ENCODE peak calls at places on chromosomes 16 and 17, in four cellular contexts. N is GM12865; C is CD4-positive, alpha-beta T cell; E is progenitor cell of endocrine pancreas. X is an unnamed sample.
A peak's percentile ranks its signal among the peaks of the same experiment; 100 is the strongest.

GRCh38 chr16:25395528-25395927 is 137.9 kb upstream of the ZKSCAN2 start:
- DNase-seq in N (no peak), C (no peak), E (no peak), X (no peak)

GRCh38 chr17:82905130-82905529 is 65.3 kb upstream of the ZNF750 start:
- DNase-seq in N (no peak), C (no peak), E (no peak), X (no peak)

GRCh38 chr17:44915321-44915726 is at the start of gene GFAP:
- DNase-seq in N (no peak), C (no peak), E (no peak), X (no peak)

GRCh38 chr16:69593756-69594155 is 28.0 kb downstream of the NFAT5 start:
- DNase-seq in N (no peak), C (no peak), E (no peak), X (no peak)

GRCh38 chr17:78325076-78325712 is 34.7 kb downstream of the SOCS3 start:
- DNase-seq in N (no peak), C (no peak), E (no peak), X (no peak)

GRCh38 chr17:27760069-27760885 is 40.1 kb downstream of the NOS2 start:
- DNase-seq in N (peak; percentile 58), C (peak; percentile 70), E (peak; percentile 66), X (peak; percentile 89)

GRCh38 chr17:27578718-27579085 is 52.3 kb upstream of the LGALS9 start:
- DNase-seq in N (peak; percentile 87), C (no peak), E (no peak), X (no peak)

GRCh38 chr17:80254396-80255241 is 6.0 kb upstream of the RNF213 start:
- DNase-seq in N (peak; percentile 91), C (peak; percentile 23), E (no peak), X (no peak)

GRCh38 chr17:60678118-60678444 is 430 bp downstream of the BCAS3 start:
- DNase-seq in N (no peak), C (no peak), E (no peak), X (no peak)

GRCh38 chr17:39547713-39548478 is 59.8 kb downstream of the NEUROD2 start:
- DNase-seq in N (peak; percentile 66), C (peak; percentile 74), E (peak; percentile 62), X (peak; percentile 86)

GRCh38 chr17:81336930-81337325 is 41.8 kb upstream of the SLC38A10 start:
- DNase-seq in N (no peak), C (no peak), E (no peak), X (no peak)

DNA sequence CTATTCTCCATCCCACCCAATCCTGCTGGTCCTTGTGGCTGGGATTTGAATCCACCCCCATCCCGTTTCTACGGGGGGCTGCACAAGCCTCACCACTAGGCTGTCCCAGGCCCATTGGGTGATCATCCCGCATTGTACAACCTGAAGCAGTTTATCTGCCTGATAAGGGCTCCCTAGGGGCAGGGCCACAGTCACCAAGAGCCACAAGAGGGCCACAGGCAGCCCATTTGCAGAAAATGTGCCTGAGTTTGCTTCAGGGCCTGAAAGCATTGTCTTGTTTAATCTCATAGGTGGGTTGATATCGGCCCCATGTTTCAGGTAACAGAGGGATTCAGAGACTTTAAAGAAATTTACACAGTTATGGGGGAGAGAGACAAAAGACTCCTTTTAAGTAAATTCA is 245.0 kb downstream of the CPPED1 start:
- DNase-seq in N (no peak), C (no peak), E (no peak), X (no peak)
- TF ChIP-seq CTCF in N (peak; percentile 6), C (no peak), E (no peak), X (no peak)

GRCh38 chr16:72024862-72025382 is 16.4 kb downstream of the DHODH start:
- DNase-seq in N (no peak), C (no peak), E (no peak), X (no peak)

GRCh38 chr16:72025404-72026114 is 17.0 kb downstream of the DHODH start:
- DNase-seq in N (no peak), C (no peak), E (no peak), X (no peak)

GRCh38 chr16:72018470-72018869 is 9.9 kb downstream of the DHODH start:
- DNase-seq in N (no peak), C (no peak), E (no peak), X (no peak)

GRCh38 chr16:72023962-72024361 is 15.4 kb downstream of the DHODH start:
- DNase-seq in N (no peak), C (no peak), E (no peak), X (no peak)

DNA sequence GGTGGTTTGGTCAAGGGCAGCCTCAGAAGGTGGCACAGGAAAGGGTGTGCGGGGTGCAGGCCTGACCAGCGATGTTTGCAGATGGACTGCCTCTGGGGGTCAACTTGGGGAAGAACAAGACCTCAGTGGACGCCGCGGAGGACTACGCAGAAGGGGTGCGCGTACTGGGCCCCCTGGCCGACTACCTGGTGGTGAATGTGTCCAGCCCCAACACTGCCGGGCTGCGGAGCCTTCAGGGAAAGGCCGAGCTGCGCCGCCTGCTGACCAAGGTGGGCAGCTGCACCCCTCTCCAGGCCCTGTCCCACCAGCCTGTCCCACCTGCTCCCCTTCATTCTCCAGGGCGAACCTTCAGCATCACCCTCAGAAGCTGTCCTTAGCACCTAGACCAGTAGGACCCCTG is 12.5 kb downstream of the DHODH start:
- DNase-seq in N (no peak), C (no peak), E (peak; percentile 28), X (peak; percentile 61)
- TF ChIP-seq CTCF in N (no peak), C (no peak), E (peak; percentile 61), X (peak; percentile 69)

DNA sequence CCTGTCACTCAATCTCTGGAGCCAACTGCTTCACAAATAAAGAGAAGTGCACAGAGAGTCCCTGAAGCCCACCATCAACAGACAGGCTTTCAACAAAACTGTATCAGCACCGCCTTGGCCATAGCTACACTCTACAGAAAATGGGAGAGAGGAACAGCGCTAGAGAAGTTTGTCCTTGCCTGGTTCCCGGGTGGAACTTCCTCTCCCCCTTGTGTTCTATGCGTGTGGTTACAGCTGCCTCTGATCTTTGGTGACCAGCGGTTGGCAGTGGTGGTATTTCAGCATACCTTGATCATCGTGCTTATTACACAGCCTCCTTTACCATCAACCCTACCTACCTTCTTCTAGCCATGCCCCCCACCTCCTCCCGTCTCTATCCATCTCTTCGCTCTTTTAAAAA is 91.4 kb upstream of the CCL2 start:
- DNase-seq in N (peak; percentile 10), C (no peak), E (no peak), X (no peak)
- TF ChIP-seq CTCF in N (peak; percentile 30), C (no peak), E (peak; percentile 57), X (peak; percentile 55)

GRCh38 chr17:3723556-3724372 is at the start of gene HASPIN:
- DNase-seq in N (peak; percentile 96), C (peak; percentile 88), E (peak; percentile 89), X (peak; percentile 94)
- TF ChIP-seq CTCF in N (peak; percentile 33), C (no peak), E (peak; percentile 49), X (peak; percentile 41)

GRCh38 chr17:70603226-70603625 is 433.9 kb downstream of the KCNJ2 start:
- DNase-seq in N (no peak), C (no peak), E (no peak), X (no peak)

GRCh38 chr17:70609566-70609965 is 440.2 kb downstream of the KCNJ2 start:
- DNase-seq in N (no peak), C (no peak), E (no peak), X (no peak)

GRCh38 chr17:70608957-70609356 is 439.6 kb downstream of the KCNJ2 start:
- DNase-seq in N (no peak), C (no peak), E (no peak), X (no peak)

GRCh38 chr17:70608193-70608592 is 438.9 kb downstream of the KCNJ2 start:
- DNase-seq in N (no peak), C (no peak), E (no peak), X (no peak)

GRCh38 chr17:70604854-70605253 is 435.5 kb downstream of the KCNJ2 start:
- DNase-seq in N (no peak), C (no peak), E (no peak), X (no peak)
- TF ChIP-seq CTCF in N (no peak), C (no peak), E (no peak), X (no peak)

GRCh38 chr17:33028778-33029177 is 37.1 kb downstream of the SPACA3 start:
- DNase-seq in N (no peak), C (no peak), E (no peak), X (no peak)
- TF ChIP-seq CTCF in N (no peak), C (no peak), E (no peak), X (no peak)

GRCh38 chr16:13896543-13897182 is 23.3 kb upstream of the ERCC4 start:
- DNase-seq in N (peak; percentile 24), C (no peak), E (no peak), X (no peak)
- TF ChIP-seq CTCF in N (peak; percentile 30), C (no peak), E (no peak), X (no peak)

GRCh38 chr16:85961988-85962915 is 63.3 kb downstream of the IRF8 start:
- DNase-seq in N (no peak), C (no peak), E (no peak), X (no peak)
- TF ChIP-seq CTCF in N (no peak), C (no peak), E (no peak), X (no peak)

DNA sequence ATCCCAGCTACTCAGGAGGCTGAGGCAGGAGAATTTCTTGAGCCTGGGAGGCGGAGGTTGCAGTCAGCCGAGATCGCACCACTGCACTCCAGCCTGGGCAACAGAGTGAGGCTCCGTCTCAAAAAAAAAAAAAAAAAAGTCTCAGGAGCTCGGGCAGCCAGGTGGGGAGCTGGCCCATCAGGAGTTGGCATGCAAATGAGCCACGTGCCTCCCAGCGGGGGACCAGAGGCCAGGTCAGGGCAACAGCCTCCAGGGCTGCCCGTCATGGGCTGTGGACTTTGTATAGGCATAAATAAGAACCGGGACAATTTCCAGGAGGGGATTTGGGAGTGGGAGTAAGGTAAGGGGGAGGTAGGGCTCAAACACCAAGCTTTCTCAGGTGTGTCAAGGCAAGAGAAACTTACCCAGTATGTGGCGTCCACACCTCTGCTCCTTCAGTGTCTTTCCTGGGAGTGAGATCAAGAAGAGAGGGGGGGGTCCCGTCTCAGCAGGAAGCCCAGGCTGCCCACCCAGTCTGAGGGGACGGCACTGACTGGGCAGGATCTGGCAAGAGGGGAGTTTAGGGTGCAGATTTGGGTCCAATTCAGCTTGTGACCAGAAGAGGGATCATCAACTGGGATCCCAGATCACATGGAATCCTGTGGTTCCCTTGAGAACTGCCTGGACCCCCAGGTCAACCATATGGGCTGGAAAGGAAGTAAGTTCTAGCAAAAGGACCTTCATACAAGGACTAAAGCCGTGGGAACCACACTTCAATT is 22.3 kb upstream of the G6PC1 start:
- DNase-seq in N (no peak), C (no peak), E (no peak), X (no peak)
- TF ChIP-seq CTCF in N (no peak), C (no peak), E (no peak), X (no peak)

DNA sequence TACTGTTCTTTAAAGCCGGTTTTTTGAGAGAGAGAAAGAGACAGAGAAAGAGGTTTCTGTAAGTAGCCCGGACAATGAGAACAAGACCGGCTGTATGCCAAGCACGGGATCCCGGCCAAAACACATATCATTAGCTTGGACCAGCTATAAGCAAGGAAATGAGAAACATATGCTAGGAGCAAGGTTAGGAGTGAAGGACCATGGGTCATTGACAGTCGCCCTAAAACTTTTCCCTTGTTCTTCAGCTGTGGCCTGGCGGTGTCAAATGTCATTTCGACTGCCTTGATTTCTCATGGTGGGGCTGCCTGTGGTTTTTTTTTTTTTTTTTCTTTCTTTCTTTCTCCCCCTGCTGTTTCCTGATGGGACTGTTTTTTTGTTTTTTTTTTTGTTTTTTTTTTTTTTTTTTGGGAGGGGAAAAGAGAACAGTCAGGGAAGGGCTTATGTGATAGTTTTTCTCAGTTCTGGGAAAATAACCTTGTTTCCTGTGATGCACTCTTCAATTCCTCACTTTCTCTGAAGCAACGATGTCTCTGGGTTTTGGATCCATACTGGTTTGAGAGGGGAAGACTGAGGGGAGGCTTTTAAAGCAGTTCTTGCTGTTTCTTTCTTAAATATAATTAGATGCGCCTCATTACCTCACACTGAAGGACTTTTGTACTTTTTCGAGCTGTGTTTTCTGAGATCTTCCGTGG is 124.8 kb upstream of the ZFHX3 start:
- DNase-seq in N (no peak), C (no peak), E (no peak), X (no peak)
- TF ChIP-seq CTCF in N (no peak), C (no peak), E (peak; percentile 45), X (peak; percentile 64)

X was measured in glutamatergic neuron.